ENCODE peak calls at places on chromosomes 3 and 15, in seven cellular contexts. R is hepatocyte; J is fibroblast of villous mesenchyme; T is skeletal muscle cell; V is foreskin melanocyte; D is lower lobe of right lung; N is stimulated activated CD8-positive, alpha-beta memory T cell treated with anti-CD3 and anti-CD28 coated beads, Interleukin-4, amount 100 ng/mL, for 48 hours. F is an unnamed sample.

GRCh38 chr3:18440053-18440768 is 15.1 kb upstream of the SATB1 start:
- DNase-seq in R (no peak), J (no peak), T (no peak), V (no peak), D (no peak), N (no peak), F (no peak)

GRCh38 chr15:93018574-93018973 is 70.4 kb downstream of the RGMA start:
- DNase-seq in R (no peak), J (no peak), T (no peak), V (no peak), D (no peak), N (no peak), F (no peak)

GRCh38 chr15:74489518-74490338 is 28.8 kb upstream of the UBL7 start:
- DNase-seq in R (peak), J (peak), T (no peak), V (no peak), D (peak), N (peak), F (peak)

GRCh38 chr15:51856714-51857380 is 27.4 kb downstream of the TMOD3 start:
- DNase-seq in R (no peak), J (no peak), T (no peak), V (no peak), D (no peak), N (no peak), F (no peak)

GRCh38 chr3:47295322-47295721 is 12.6 kb downstream of the KLHL18 start:
- DNase-seq in R (no peak), J (no peak), T (no peak), V (no peak), D (no peak), N (no peak), F (no peak)

GRCh38 chr3:121488628-121489027 is 57.2 kb downstream of the POLQ start:
- DNase-seq in R (peak), J (no peak), T (no peak), V (no peak), D (no peak), N (no peak), F (no peak)

GRCh38 chr3:115922681-115923347 is 299.5 kb downstream of the GAP43 start:
- DNase-seq in R (peak), J (peak), T (peak), V (no peak), D (no peak), N (no peak), F (no peak)

GRCh38 chr3:120982608-120983320 is 74.8 kb downstream of the STXBP5L start:
- DNase-seq in R (no peak), J (no peak), T (no peak), V (no peak), D (no peak), N (no peak), F (no peak)

GRCh38 chr3:98185180-98185579 is 18.7 kb downstream of the OR5H15 start:
- DNase-seq in R (peak), J (no peak), T (no peak), V (no peak), D (no peak), N (no peak), F (no peak)

GRCh38 chr15:101167791-101168462 is 83.9 kb downstream of the CHSY1 start:
- DNase-seq in R (peak), J (peak), T (no peak), V (peak), D (peak), N (peak), F (peak)

GRCh38 chr3:171162986-171163723 is 136.6 kb upstream of the SLC2A2 start:
- DNase-seq in R (no peak), J (no peak), T (no peak), V (no peak), D (no peak), N (no peak), F (peak)

GRCh38 chr15:22956980-22957264 is 23.2 kb downstream of the CYFIP1 start:
- DNase-seq in R (no peak), J (no peak), T (no peak), V (no peak), D (no peak), N (no peak), F (no peak)

GRCh38 chr15:32905481-32905880 is 187.7 kb downstream of the GREM1 start:
- DNase-seq in R (no peak), J (peak), T (no peak), V (no peak), D (no peak), N (no peak), F (no peak)

GRCh38 chr3:46481636-46482035 is 16.1 kb upstream of the RTP3 start:
- DNase-seq in R (no peak), J (no peak), T (no peak), V (no peak), D (no peak), N (no peak), F (no peak)

GRCh38 chr3:79414821-79415220 is 353.0 kb downstream of the ROBO1 start:
- DNase-seq in R (no peak), J (peak), T (peak), V (no peak), D (no peak), N (no peak), F (no peak)

GRCh38 chr3:197266331-197266730 is 32.1 kb downstream of the DLG1 start:
- DNase-seq in R (no peak), J (no peak), T (no peak), V (no peak), D (no peak), N (no peak), F (no peak)

GRCh38 chr3:64685800-64686445 is 1.9 kb downstream of the ADAMTS9 start:
- DNase-seq in R (peak), J (peak), T (peak), V (peak), D (peak), N (no peak), F (peak)

GRCh38 chr3:148847351-148847750 is 17.7 kb upstream of the CPA3 start:
- DNase-seq in R (no peak), J (no peak), T (peak), V (no peak), D (no peak), N (no peak), F (no peak)

GRCh38 chr15:57422113-57422754 is 45.9 kb downstream of the CGNL1 start:
- DNase-seq in R (no peak), J (no peak), T (no peak), V (no peak), D (no peak), N (no peak), F (no peak)

GRCh38 chr15:85639752-85640381 is 154.9 kb downstream of the KLHL25 start:
- DNase-seq in R (no peak), J (peak), T (peak), V (no peak), D (no peak), N (no peak), F (no peak)

GRCh38 chr15:35934383-35935049 is 388.6 kb upstream of the DPH6 start:
- DNase-seq in R (no peak), J (no peak), T (no peak), V (no peak), D (no peak), N (no peak), F (no peak)

GRCh38 chr15:40424483-40425115 is 16.2 kb upstream of the BAHD1 start:
- DNase-seq in R (no peak), J (no peak), T (no peak), V (no peak), D (no peak), N (no peak), F (no peak)

GRCh38 chr15:47744973-47745372 is 27.7 kb downstream of the SEMA6D start:
- DNase-seq in R (no peak), J (no peak), T (no peak), V (no peak), D (no peak), N (no peak), F (no peak)

GRCh38 chr3:15768421-15769255 is 29.1 kb downstream of the ANKRD28 start:
- DNase-seq in R (peak), J (peak), T (peak), V (peak), D (peak), N (no peak), F (peak)

GRCh38 chr15:75945953-75946352 is 42.3 kb downstream of the FBXO22 start:
- DNase-seq in R (no peak), J (peak), T (peak), V (no peak), D (no peak), N (no peak), F (no peak)

GRCh38 chr3:13234664-13235063 is 161.4 kb upstream of the IQSEC1 start:
- DNase-seq in R (no peak), J (no peak), T (no peak), V (no peak), D (no peak), N (no peak), F (no peak)

GRCh38 chr3:128492353-128493220 is at the start of gene GATA2:
- DNase-seq in R (peak), J (peak), T (no peak), V (no peak), D (no peak), N (peak), F (peak)

GRCh38 chr3:128112406-128112968 is 11.1 kb downstream of the RUVBL1 start:
- DNase-seq in R (peak), J (peak), T (peak), V (no peak), D (no peak), N (peak), F (peak)

GRCh38 chr3:195823286-195823685 is 11.6 kb upstream of the MUC4 start:
- DNase-seq in R (no peak), J (no peak), T (no peak), V (no peak), D (peak), N (no peak), F (no peak)

GRCh38 chr3:45986303-45986982 is 9.2 kb downstream of the FYCO1 start:
- DNase-seq in R (peak), J (peak), T (no peak), V (no peak), D (no peak), N (no peak), F (no peak)

GRCh38 chr3:111072016-111072891 is 638 bp downstream of the NECTIN3 start:
- DNase-seq in R (peak), J (peak), T (no peak), V (no peak), D (peak), N (peak), F (peak)

GRCh38 chr3:122295286-122295685 is 29.8 kb upstream of the CSTA start:
- DNase-seq in R (no peak), J (no peak), T (no peak), V (no peak), D (no peak), N (no peak), F (no peak)